ENCODE peak calls at places on chromosomes 2 and 18, in four cellular contexts. X is EH, D is activated T-helper 1 cell treated with Interleukin-2 at 50 U/mL for 16 hours, P is endothelial cell of umbilical vein. N is an unnamed sample.

GRCh38 chr2:204635478-204635877 is 90.2 kb downstream of the PARD3B start:
- DNase-seq in X (no peak), D (no peak), P (peak; percentile 18), N (no peak)

GRCh38 chr2:171909261-171909660 is 13.0 kb upstream of the HAT1 start:
- DNase-seq in X (peak; percentile 60), D (no peak), P (no peak), N (no peak)

GRCh38 chr2:113171359-113172075 is 2.3 kb upstream of the PSD4 start:
- DNase-seq in D (no peak), X (no peak), P (no peak), N (no peak)

GRCh38 chr2:1546023-1546591 is 132.8 kb downstream of the TPO start:
- DNase-seq in P (peak; percentile 25), X (peak; percentile 67), D (no peak), N (no peak)

GRCh38 chr2:232310189-232310588 is 68.4 kb upstream of the ALPP start:
- DNase-seq in X (no peak), D (no peak), P (no peak), N (no peak)

GRCh38 chr2:216661639-216662375 is 28.6 kb downstream of the IGFBP2 start:
- DNase-seq in D (no peak), P (no peak), X (no peak), N (no peak)

GRCh38 chr2:56971383-56971974 is 787.7 kb downstream of the CCDC85A start:
- DNase-seq in X (no peak), P (peak; percentile 6), D (no peak), N (no peak)

GRCh38 chr2:170717599-170717963 is 2.4 kb downstream of the SP5 start:
- DNase-seq in D (no peak), P (no peak), X (no peak), N (no peak)

GRCh38 chr2:160783481-160783880 is 289.9 kb upstream of the RBMS1 start:
- DNase-seq in D (no peak), X (no peak), P (peak; percentile 5), N (no peak)

GRCh38 chr2:239302083-239302807 is 98.6 kb downstream of the HDAC4 start:
- DNase-seq in X (no peak), P (no peak), D (no peak), N (no peak)

GRCh38 chr2:118667964-118668363 is 179.5 kb downstream of the EN1 start:
- DNase-seq in X (peak; percentile 85), D (no peak), P (no peak), N (no peak)

GRCh38 chr2:24875272-24875671 is 44.8 kb downstream of the ADCY3 start:
- DNase-seq in X (no peak), P (no peak), D (no peak), N (no peak)

GRCh38 chr2:100182494-100183355 is 40.3 kb upstream of the AFF3 start:
- DNase-seq in D (no peak), P (no peak), X (peak; percentile 31), N (no peak)

GRCh38 chr2:88451647-88452150 is 794 bp downstream of the FOXI3 start:
- DNase-seq in D (no peak), X (no peak), P (no peak), N (no peak)

GRCh38 chr18:11963991-11964484 is 17.3 kb upstream of the IMPA2 start:
- DNase-seq in P (no peak), X (peak; percentile 76), D (no peak), N (no peak)

GRCh38 chr2:108553181-108553919 is 19.1 kb downstream of the LIMS1 start:
- DNase-seq in P (no peak), X (no peak), D (no peak), N (no peak)

GRCh38 chr2:23564618-23564967 is 179.6 kb downstream of the KLHL29 start:
- DNase-seq in X (peak; percentile 79), D (no peak), P (no peak), N (no peak)

GRCh38 chr2:232235716-232236115 is 142.8 kb upstream of the ALPP start:
- DNase-seq in D (no peak), P (no peak), X (no peak), N (peak; percentile 71)

GRCh38 chr18:58209326-58209725 is 165.3 kb downstream of the NEDD4L start:
- DNase-seq in X (peak; percentile 59), P (no peak), D (no peak), N (no peak)

GRCh38 chr2:52532956-52533355 is 1234.6 kb upstream of the CHAC2 start:
- DNase-seq in X (no peak), D (no peak), P (no peak), N (no peak)